ENCODE peak calls at places on chromosomes 12 and 14, in five cellular contexts. One of them, this sample, is unnamed.

GRCh38 chr12:95484524-95484923 is 10.6 kb downstream of the METAP2 start:
- DNase-seq in heart right ventricle: no peak
- DNase-seq in HTR-8/SVneo: no peak
- DNase-seq in kidney epithelial cell: no peak
- DNase-seq in pulmonary artery endothelial cell: no peak
- DNase-seq in this sample: no peak

GRCh38 chr12:110908377-110909136 is 11.8 kb downstream of the MYL2 start:
- DNase-seq in heart right ventricle: no peak
- DNase-seq in HTR-8/SVneo: no peak
- DNase-seq in kidney epithelial cell: no peak
- DNase-seq in pulmonary artery endothelial cell: no peak
- DNase-seq in this sample: no peak

GRCh38 chr14:35351897-35352273 is 52.7 kb downstream of the NFKBIA start:
- DNase-seq in heart right ventricle: no peak
- DNase-seq in HTR-8/SVneo: no peak
- DNase-seq in kidney epithelial cell: no peak
- DNase-seq in pulmonary artery endothelial cell: no peak
- DNase-seq in this sample: no peak

GRCh38 chr12:1918875-1919236 is 404 bp upstream of the CACNA2D4 start:
- DNase-seq in heart right ventricle: no peak
- DNase-seq in HTR-8/SVneo: no peak
- DNase-seq in kidney epithelial cell: no peak
- DNase-seq in pulmonary artery endothelial cell: no peak
- DNase-seq in this sample: no peak

GRCh38 chr14:60653388-60653690 is 4.1 kb upstream of the SIX1 start:
- DNase-seq in heart right ventricle: no peak
- DNase-seq in HTR-8/SVneo: no peak
- DNase-seq in kidney epithelial cell: no peak
- DNase-seq in pulmonary artery endothelial cell: no peak
- DNase-seq in this sample: no peak

GRCh38 chr12:126582231-126582630 is 1517.0 kb downstream of the AACS start:
- DNase-seq in heart right ventricle: no peak
- DNase-seq in HTR-8/SVneo: no peak
- DNase-seq in kidney epithelial cell: peak
- DNase-seq in pulmonary artery endothelial cell: no peak
- DNase-seq in this sample: no peak

GRCh38 chr14:99510556-99511139 is 29.4 kb downstream of the CCNK start:
- DNase-seq in heart right ventricle: no peak
- DNase-seq in HTR-8/SVneo: no peak
- DNase-seq in kidney epithelial cell: no peak
- DNase-seq in pulmonary artery endothelial cell: no peak
- DNase-seq in this sample: no peak

GRCh38 chr14:23544511-23545447 is 6.8 kb downstream of the ZFHX2 start:
- DNase-seq in heart right ventricle: peak
- DNase-seq in HTR-8/SVneo: no peak
- DNase-seq in kidney epithelial cell: no peak
- DNase-seq in pulmonary artery endothelial cell: no peak
- DNase-seq in this sample: no peak

This sample was measured in RKO.